ENCODE peak calls at places on chromosomes 13 and 19, in ten cellular contexts. One of them, this sample, is unnamed.

GRCh38 chr19:5326986-5327623 is 13.5 kb downstream of the PTPRS start:
- DNase-seq in Calu3: no peak
- DNase-seq in nephron progenitor cell: no peak
- DNase-seq in NCI-H1417 treated with DMSO at 0.1 percent for 48 hours: no peak
- DNase-seq in foreskin keratinocyte: no peak
- DNase-seq in IMR-90: no peak
- DNase-seq in astrocyte of the spinal cord: no peak
- DNase-seq in RCC 7860: no peak
- DNase-seq in fibroblast of lung: no peak
- DNase-seq in NCI-H345: no peak
- DNase-seq in this sample: no peak

GRCh38 chr13:104805346-104805745 is 1730.1 kb downstream of the EFNB2 start:
- DNase-seq in NCI-H345: no peak
- DNase-seq in fibroblast of lung: no peak
- DNase-seq in RCC 7860: no peak
- DNase-seq in astrocyte of the spinal cord: no peak
- DNase-seq in NCI-H1417 treated with DMSO at 0.1 percent for 48 hours: no peak
- DNase-seq in foreskin keratinocyte: peak
- DNase-seq in IMR-90: no peak
- DNase-seq in nephron progenitor cell: no peak
- DNase-seq in Calu3: no peak
- DNase-seq in this sample: no peak

GRCh38 chr13:31361673-31362072 is 161.9 kb downstream of the B3GLCT start:
- DNase-seq in Calu3: no peak
- DNase-seq in IMR-90: no peak
- DNase-seq in astrocyte of the spinal cord: no peak
- DNase-seq in NCI-H1417 treated with DMSO at 0.1 percent for 48 hours: no peak
- DNase-seq in NCI-H345: no peak
- DNase-seq in RCC 7860: no peak
- DNase-seq in fibroblast of lung: no peak
- DNase-seq in foreskin keratinocyte: no peak
- DNase-seq in nephron progenitor cell: no peak
- DNase-seq in this sample: peak

GRCh38 chr19:13830761-13831481 is 35.7 kb downstream of the ZSWIM4 start:
- DNase-seq in NCI-H1417 treated with DMSO at 0.1 percent for 48 hours: no peak
- DNase-seq in foreskin keratinocyte: peak
- DNase-seq in IMR-90: no peak
- DNase-seq in RCC 7860: no peak
- DNase-seq in fibroblast of lung: no peak
- DNase-seq in Calu3: no peak
- DNase-seq in NCI-H345: no peak
- DNase-seq in astrocyte of the spinal cord: peak
- DNase-seq in nephron progenitor cell: no peak
- DNase-seq in this sample: no peak

GRCh38 chr19:55303477-55303876 is 19.7 kb downstream of the BRSK1 start:
- DNase-seq in NCI-H1417 treated with DMSO at 0.1 percent for 48 hours: no peak
- DNase-seq in nephron progenitor cell: no peak
- DNase-seq in fibroblast of lung: no peak
- DNase-seq in RCC 7860: no peak
- DNase-seq in astrocyte of the spinal cord: no peak
- DNase-seq in IMR-90: no peak
- DNase-seq in foreskin keratinocyte: no peak
- DNase-seq in NCI-H345: no peak
- DNase-seq in Calu3: no peak
- DNase-seq in this sample: no peak

GRCh38 chr13:95552208-95552538 is 347 bp upstream of the CLDN10 start:
- DNase-seq in foreskin keratinocyte: no peak
- DNase-seq in RCC 7860: no peak
- DNase-seq in NCI-H345: no peak
- DNase-seq in NCI-H1417 treated with DMSO at 0.1 percent for 48 hours: no peak
- DNase-seq in IMR-90: no peak
- DNase-seq in Calu3: no peak
- DNase-seq in astrocyte of the spinal cord: no peak
- DNase-seq in nephron progenitor cell: no peak
- DNase-seq in fibroblast of lung: no peak
- DNase-seq in this sample: no peak

GRCh38 chr13:100100115-100100879 is 11.4 kb downstream of the PCCA start:
- DNase-seq in astrocyte of the spinal cord: peak
- DNase-seq in RCC 7860: peak
- DNase-seq in fibroblast of lung: peak
- DNase-seq in NCI-H1417 treated with DMSO at 0.1 percent for 48 hours: no peak
- DNase-seq in NCI-H345: no peak
- DNase-seq in IMR-90: peak
- DNase-seq in nephron progenitor cell: no peak
- DNase-seq in Calu3: peak
- DNase-seq in foreskin keratinocyte: peak
- DNase-seq in this sample: peak

GRCh38 chr19:49210108-49210900 is 52.7 kb downstream of the TRPM4 start:
- DNase-seq in astrocyte of the spinal cord: peak
- DNase-seq in nephron progenitor cell: peak
- DNase-seq in IMR-90: no peak
- DNase-seq in foreskin keratinocyte: no peak
- DNase-seq in Calu3: peak
- DNase-seq in NCI-H1417 treated with DMSO at 0.1 percent for 48 hours: no peak
- DNase-seq in RCC 7860: no peak
- DNase-seq in fibroblast of lung: peak
- DNase-seq in NCI-H345: no peak
- DNase-seq in this sample: peak

GRCh38 chr13:36163303-36163702 is 32.1 kb upstream of the DCLK1 start:
- DNase-seq in NCI-H1417 treated with DMSO at 0.1 percent for 48 hours: no peak
- DNase-seq in foreskin keratinocyte: no peak
- DNase-seq in fibroblast of lung: no peak
- DNase-seq in NCI-H345: peak
- DNase-seq in IMR-90: no peak
- DNase-seq in Calu3: no peak
- DNase-seq in astrocyte of the spinal cord: no peak
- DNase-seq in nephron progenitor cell: no peak
- DNase-seq in RCC 7860: no peak
- DNase-seq in this sample: no peak

GRCh38 chr13:106038752-106039151 is 496.7 kb downstream of the EFNB2 start:
- DNase-seq in IMR-90: peak
- DNase-seq in NCI-H345: no peak
- DNase-seq in astrocyte of the spinal cord: peak
- DNase-seq in fibroblast of lung: peak
- DNase-seq in Calu3: no peak
- DNase-seq in nephron progenitor cell: no peak
- DNase-seq in RCC 7860: peak
- DNase-seq in NCI-H1417 treated with DMSO at 0.1 percent for 48 hours: no peak
- DNase-seq in foreskin keratinocyte: peak
- DNase-seq in this sample: peak

GRCh38 chr19:41431426-41432386 is 4.5 kb upstream of the B3GNT8 start:
- DNase-seq in RCC 7860: no peak
- DNase-seq in NCI-H345: no peak
- DNase-seq in foreskin keratinocyte: peak
- DNase-seq in fibroblast of lung: peak
- DNase-seq in nephron progenitor cell: no peak
- DNase-seq in Calu3: no peak
- DNase-seq in IMR-90: peak
- DNase-seq in astrocyte of the spinal cord: peak
- DNase-seq in NCI-H1417 treated with DMSO at 0.1 percent for 48 hours: no peak
- DNase-seq in this sample: peak

GRCh38 chr13:40595693-40596092 is 70.7 kb downstream of the FOXO1 start:
- DNase-seq in Calu3: no peak
- DNase-seq in nephron progenitor cell: no peak
- DNase-seq in foreskin keratinocyte: no peak
- DNase-seq in fibroblast of lung: peak
- DNase-seq in astrocyte of the spinal cord: no peak
- DNase-seq in NCI-H1417 treated with DMSO at 0.1 percent for 48 hours: no peak
- DNase-seq in RCC 7860: no peak
- DNase-seq in IMR-90: no peak
- DNase-seq in NCI-H345: no peak
- DNase-seq in this sample: peak

GRCh38 chr13:100044936-100045335 is 44.0 kb upstream of the PCCA start:
- DNase-seq in nephron progenitor cell: no peak
- DNase-seq in IMR-90: no peak
- DNase-seq in NCI-H345: no peak
- DNase-seq in Calu3: no peak
- DNase-seq in foreskin keratinocyte: no peak
- DNase-seq in NCI-H1417 treated with DMSO at 0.1 percent for 48 hours: no peak
- DNase-seq in fibroblast of lung: no peak
- DNase-seq in RCC 7860: no peak
- DNase-seq in astrocyte of the spinal cord: no peak
- DNase-seq in this sample: no peak

GRCh38 chr19:57034544-57034943 is 85.2 kb upstream of the USP29 start:
- DNase-seq in fibroblast of lung: no peak
- DNase-seq in astrocyte of the spinal cord: no peak
- DNase-seq in Calu3: no peak
- DNase-seq in RCC 7860: no peak
- DNase-seq in foreskin keratinocyte: no peak
- DNase-seq in nephron progenitor cell: no peak
- DNase-seq in IMR-90: no peak
- DNase-seq in NCI-H345: no peak
- DNase-seq in NCI-H1417 treated with DMSO at 0.1 percent for 48 hours: no peak
- DNase-seq in this sample: no peak

This sample was measured in fibroblast of mammary gland.